ENCODE peak calls at places on chromosomes 5 and 9, in six cellular contexts. One of them, this sample, is unnamed.

GRCh38 chr9:74721696-74722660 is 165.7 kb downstream of the TRPM6 start:
- DNase-seq in head of caudate nucleus: no peak
- DNase-seq in activated T-cell treated with anti-CD3 and anti-CD28 coated beads, Interleukin-2, amount 50 U/mL, for 24 hours: no peak
- DNase-seq in kidney epithelial cell: no peak
- DNase-seq in A172: no peak
- DNase-seq in activated CD4-positive, alpha-beta memory T cell treated with anti-CD3 and anti-CD28 coated beads for 36 hours: no peak
- DNase-seq in this sample: no peak

GRCh38 chr5:176491056-176491646 is 43.0 kb downstream of the FAF2 start:
- DNase-seq in head of caudate nucleus: no peak
- DNase-seq in activated T-cell treated with anti-CD3 and anti-CD28 coated beads, Interleukin-2, amount 50 U/mL, for 24 hours: no peak
- DNase-seq in kidney epithelial cell: no peak
- DNase-seq in A172: no peak
- DNase-seq in activated CD4-positive, alpha-beta memory T cell treated with anti-CD3 and anti-CD28 coated beads for 36 hours: no peak
- DNase-seq in this sample: no peak

GRCh38 chr5:150209020-150209635 is 19.3 kb downstream of the SLC6A7 start:
- DNase-seq in head of caudate nucleus: peak; percentile 12
- DNase-seq in activated T-cell treated with anti-CD3 and anti-CD28 coated beads, Interleukin-2, amount 50 U/mL, for 24 hours: peak; percentile 41
- DNase-seq in kidney epithelial cell: peak; percentile 18
- DNase-seq in A172: peak; percentile 80
- DNase-seq in activated CD4-positive, alpha-beta memory T cell treated with anti-CD3 and anti-CD28 coated beads for 36 hours: peak; percentile 11
- DNase-seq in this sample: no peak

GRCh38 chr5:92144824-92145223 is 761.7 kb upstream of the ARRDC3 start:
- DNase-seq in head of caudate nucleus: no peak
- DNase-seq in activated T-cell treated with anti-CD3 and anti-CD28 coated beads, Interleukin-2, amount 50 U/mL, for 24 hours: no peak
- DNase-seq in kidney epithelial cell: no peak
- DNase-seq in A172: no peak
- DNase-seq in activated CD4-positive, alpha-beta memory T cell treated with anti-CD3 and anti-CD28 coated beads for 36 hours: no peak
- DNase-seq in this sample: no peak

GRCh38 chr5:172076783-172077244 is 70.4 kb upstream of the FBXW11 start:
- DNase-seq in head of caudate nucleus: no peak
- DNase-seq in activated T-cell treated with anti-CD3 and anti-CD28 coated beads, Interleukin-2, amount 50 U/mL, for 24 hours: no peak
- DNase-seq in kidney epithelial cell: no peak
- DNase-seq in A172: no peak
- DNase-seq in activated CD4-positive, alpha-beta memory T cell treated with anti-CD3 and anti-CD28 coated beads for 36 hours: no peak
- DNase-seq in this sample: no peak

GRCh38 chr9:83396348-83396747 is 141.9 kb downstream of the FRMD3 start:
- DNase-seq in head of caudate nucleus: no peak
- DNase-seq in activated T-cell treated with anti-CD3 and anti-CD28 coated beads, Interleukin-2, amount 50 U/mL, for 24 hours: no peak
- DNase-seq in kidney epithelial cell: no peak
- DNase-seq in A172: no peak
- DNase-seq in activated CD4-positive, alpha-beta memory T cell treated with anti-CD3 and anti-CD28 coated beads for 36 hours: no peak
- DNase-seq in this sample: no peak

GRCh38 chr9:79264511-79265448 is 307.0 kb upstream of the TLE4 start:
- DNase-seq in head of caudate nucleus: no peak
- DNase-seq in activated T-cell treated with anti-CD3 and anti-CD28 coated beads, Interleukin-2, amount 50 U/mL, for 24 hours: no peak
- DNase-seq in kidney epithelial cell: no peak
- DNase-seq in A172: peak; percentile 58
- DNase-seq in activated CD4-positive, alpha-beta memory T cell treated with anti-CD3 and anti-CD28 coated beads for 36 hours: no peak
- DNase-seq in this sample: no peak

GRCh38 chr5:111278824-111279504 is 54.8 kb downstream of the CAMK4 start:
- DNase-seq in head of caudate nucleus: peak; percentile 16
- DNase-seq in activated T-cell treated with anti-CD3 and anti-CD28 coated beads, Interleukin-2, amount 50 U/mL, for 24 hours: peak; percentile 94
- DNase-seq in kidney epithelial cell: no peak
- DNase-seq in A172: peak; percentile 44
- DNase-seq in activated CD4-positive, alpha-beta memory T cell treated with anti-CD3 and anti-CD28 coated beads for 36 hours: peak; percentile 92
- DNase-seq in this sample: peak; percentile 37

GRCh38 chr9:89533396-89534187 is 35.7 kb upstream of the SEMA4D start:
- DNase-seq in head of caudate nucleus: peak; percentile 63
- DNase-seq in activated T-cell treated with anti-CD3 and anti-CD28 coated beads, Interleukin-2, amount 50 U/mL, for 24 hours: peak; percentile 29
- DNase-seq in kidney epithelial cell: no peak
- DNase-seq in A172: no peak
- DNase-seq in activated CD4-positive, alpha-beta memory T cell treated with anti-CD3 and anti-CD28 coated beads for 36 hours: no peak
- DNase-seq in this sample: no peak

GRCh38 chr5:146007973-146008372 is 71.6 kb downstream of the SH3RF2 start:
- DNase-seq in head of caudate nucleus: no peak
- DNase-seq in activated T-cell treated with anti-CD3 and anti-CD28 coated beads, Interleukin-2, amount 50 U/mL, for 24 hours: no peak
- DNase-seq in kidney epithelial cell: no peak
- DNase-seq in A172: no peak
- DNase-seq in activated CD4-positive, alpha-beta memory T cell treated with anti-CD3 and anti-CD28 coated beads for 36 hours: no peak
- DNase-seq in this sample: no peak

GRCh38 chr5:73198833-73199592 is 26.0 kb downstream of the TMEM174 start:
- DNase-seq in head of caudate nucleus: no peak
- DNase-seq in activated T-cell treated with anti-CD3 and anti-CD28 coated beads, Interleukin-2, amount 50 U/mL, for 24 hours: no peak
- DNase-seq in kidney epithelial cell: no peak
- DNase-seq in A172: no peak
- DNase-seq in activated CD4-positive, alpha-beta memory T cell treated with anti-CD3 and anti-CD28 coated beads for 36 hours: no peak
- DNase-seq in this sample: no peak